ENCODE peak calls at places on chromosomes 7 and 10, in four cellular contexts. V is mucosa of descending colon; K is CD4-positive, CD25-positive, alpha-beta regulatory T cell; G is hepatocyte. D is an unnamed sample.

GRCh38 chr7:44145419-44145968 is 4.4 kb upstream of the MYL7 start:
- DNase-seq in K (peak), V (no peak), G (no peak), D (no peak)

GRCh38 chr7:2812831-2813230 is 31.3 kb downstream of the GNA12 start:
- DNase-seq in G (no peak), V (no peak), K (no peak), D (no peak)

GRCh38 chr10:5903563-5903962 is 13.5 kb downstream of the FBH1 start:
- DNase-seq in K (no peak), V (no peak), G (no peak), D (no peak)

GRCh38 chr10:119251315-119251708 is 43.9 kb downstream of the GRK5 start:
- DNase-seq in G (peak), K (no peak), V (no peak), D (no peak)

GRCh38 chr10:13503745-13504463 is 24.9 kb downstream of the BEND7 start:
- DNase-seq in K (no peak), G (peak), V (no peak), D (no peak)

GRCh38 chr7:65379318-65379717 is 5.7 kb downstream of the ZNF92 start:
- DNase-seq in V (no peak), K (no peak), G (no peak), D (no peak)

GRCh38 chr10:86663046-86663345 is 5.3 kb upstream of the LDB3 start:
- DNase-seq in V (no peak), K (no peak), G (no peak), D (no peak)

GRCh38 chr10:6501931-6502330 is 78.1 kb downstream of the PRKCQ start:
- DNase-seq in V (no peak), G (no peak), K (no peak), D (no peak)

GRCh38 chr7:87874066-87874465 is 2.1 kb downstream of the SLC25A40 start:
- DNase-seq in V (no peak), K (peak), G (no peak), D (no peak)

GRCh38 chr10:25934673-25935139 is 677 bp downstream of the MYO3A start:
- DNase-seq in K (no peak), G (peak), V (no peak), D (no peak)

GRCh38 chr7:27140108-27140842 is 3.2 kb downstream of the HOXA5 start:
- DNase-seq in K (no peak), G (no peak), V (no peak), D (no peak)

GRCh38 chr10:124921261-124921660 is 20.7 kb upstream of the ZRANB1 start:
- DNase-seq in V (no peak), K (no peak), G (no peak), D (no peak)

GRCh38 chr7:28784166-28784870 is 173.8 kb downstream of the TRIL start:
- DNase-seq in G (peak), K (no peak), V (no peak), D (peak)

GRCh38 chr7:143360788-143361551 is 1.5 kb downstream of the FAM131B start:
- DNase-seq in K (no peak), G (no peak), V (no peak), D (no peak)

GRCh38 chr10:20768849-20769248 is 128.3 kb downstream of the NEBL start:
- DNase-seq in K (no peak), G (peak), V (no peak), D (peak)

GRCh38 chr10:21364196-21365114 is 161.0 kb downstream of the SKIDA1 start:
- DNase-seq in K (no peak), V (no peak), G (peak), D (no peak)

GRCh38 chr7:130825819-130826218 is 91.8 kb upstream of the KLF14 start:
- DNase-seq in G (no peak), K (no peak), V (no peak), D (no peak)

GRCh38 chr7:39633563-39634550 is 10.5 kb downstream of the RALA start:
- DNase-seq in G (no peak), V (no peak), K (peak), D (peak)

GRCh38 chr7:6035686-6036085 is 4.5 kb downstream of the ANKRD61 start:
- DNase-seq in V (no peak), K (no peak), G (no peak), D (no peak)

GRCh38 chr10:45373003-45373782 is 823 bp upstream of the ALOX5 start:
- DNase-seq in G (peak), V (peak), K (no peak), D (no peak)

GRCh38 chr7:28075674-28076358 is 104.8 kb downstream of the JAZF1 start:
- DNase-seq in K (no peak), G (no peak), V (no peak), D (no peak)

GRCh38 chr10:106185991-106186390 is 978.5 kb downstream of the SORCS1 start:
- DNase-seq in K (no peak), G (no peak), V (no peak), D (no peak)

GRCh38 chr10:3119796-3120459 is 52.6 kb downstream of the PFKP start:
- DNase-seq in K (peak), G (no peak), V (no peak), D (peak)

GRCh38 chr7:112752576-112752975 is 37.6 kb downstream of the TMEM168 start:
- DNase-seq in K (no peak), V (no peak), G (no peak), D (no peak)

GRCh38 chr7:65839846-65840245 is 33.0 kb upstream of the VKORC1L1 start:
- DNase-seq in V (no peak), G (no peak), K (no peak), D (no peak)

GRCh38 chr10:7950981-7951847 is 103.3 kb upstream of the GATA3 start:
- DNase-seq in K (no peak), V (no peak), G (no peak), D (no peak)

GRCh38 chr10:91163269-91163708 is 57.2 kb upstream of the PCGF5 start:
- DNase-seq in K (peak), V (peak), G (peak), D (peak)

GRCh38 chr10:71600856-71601255 is 118.7 kb downstream of the C10orf105 start:
- DNase-seq in V (no peak), G (no peak), K (no peak), D (no peak)

GRCh38 chr10:104120061-104120460 is 1.9 kb upstream of the SFR1 start:
- DNase-seq in G (peak), K (no peak), V (no peak), D (no peak)

GRCh38 chr7:91569702-91570457 is 305.6 kb downstream of the FZD1 start:
- DNase-seq in V (no peak), K (no peak), G (no peak), D (no peak)

GRCh38 chr7:6508539-6508938 is 42.7 kb downstream of the GRID2IP start:
- DNase-seq in G (no peak), K (no peak), V (no peak), D (no peak)

GRCh38 chr7:25482631-25483030 is 254.3 kb upstream of the NPVF start:
- DNase-seq in K (no peak), V (no peak), G (no peak), D (no peak)

GRCh38 chr7:71227126-71227525 is 95.2 kb downstream of the GALNT17 start:
- DNase-seq in G (no peak), V (no peak), K (no peak), D (no peak)

DNA sequence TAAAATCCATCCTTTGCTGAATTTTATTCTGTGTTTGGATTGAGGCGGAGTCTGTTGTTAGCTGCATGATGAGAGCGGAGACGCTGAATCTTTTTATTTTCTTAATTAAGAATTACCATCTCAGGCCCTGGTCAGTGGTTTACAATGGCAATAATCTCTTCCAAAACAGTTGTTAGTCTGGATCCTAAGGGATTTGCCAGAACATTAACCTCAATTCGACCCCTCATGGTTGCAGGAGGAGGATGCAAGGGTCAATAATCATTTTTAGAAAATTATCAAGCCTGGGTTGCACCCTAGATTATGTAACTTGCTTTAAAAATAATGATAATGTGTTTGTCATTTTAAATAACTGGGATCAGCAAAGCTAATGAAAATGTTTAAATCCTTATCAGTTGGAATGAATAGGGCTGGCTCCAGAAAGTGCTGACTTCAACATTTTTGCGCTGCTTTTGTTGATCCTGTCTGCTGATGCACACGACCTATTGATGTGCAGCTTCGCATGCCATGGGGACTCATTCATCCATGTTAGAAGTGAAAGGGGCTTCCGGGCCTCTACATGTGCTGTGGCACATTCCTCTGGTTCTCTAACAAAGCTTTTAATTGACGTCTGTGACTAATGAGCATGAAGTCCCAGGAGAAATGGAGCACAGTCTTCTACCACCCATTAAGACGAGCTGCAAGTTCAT is 80.7 kb upstream of the KIAA1217 start:
- DNase-seq in G (peak), K (no peak), V (no peak), D (no peak)
- H3K4me3 ChIP-seq in G (no peak), K (no peak), V (no peak), D (no peak)

DNA sequence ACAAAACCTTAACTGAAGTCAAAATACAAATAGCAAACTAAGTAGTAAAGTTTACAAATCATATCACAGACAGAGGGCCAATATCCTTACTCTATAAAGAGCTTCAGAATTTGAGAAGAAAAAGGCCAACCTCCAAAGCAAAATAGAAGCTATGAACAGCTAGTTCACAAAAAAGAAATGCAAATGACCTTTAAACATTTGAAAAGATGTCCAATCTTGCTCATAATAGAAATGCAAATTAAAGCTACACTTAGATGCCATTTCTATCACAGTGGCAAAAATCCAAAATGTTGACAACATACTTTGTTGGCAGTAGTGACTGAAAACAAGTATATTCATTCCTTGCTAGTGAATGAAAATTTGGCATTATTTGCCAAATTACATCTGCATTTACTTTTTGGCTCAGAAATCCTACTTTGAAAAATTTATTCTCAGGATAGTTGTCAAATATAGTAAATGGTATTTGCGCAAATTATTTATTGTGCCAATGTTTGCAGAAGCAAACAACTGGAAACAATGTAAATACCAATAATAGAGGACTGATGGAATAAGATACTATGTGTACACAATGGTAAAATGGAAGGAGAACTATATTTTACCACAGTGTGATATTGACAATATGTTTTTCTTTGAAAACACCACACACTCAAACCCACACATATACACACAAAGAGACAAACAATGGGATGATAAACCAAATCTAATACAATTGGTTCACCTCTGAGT is 9.4 kb downstream of the TMEM106B start:
- DNase-seq in G (no peak), V (no peak), K (no peak), D (no peak)
- H3K4me3 ChIP-seq in G (no peak), V (no peak), K (no peak), D (no peak)

GRCh38 chr7:150566572-150566971 is 618 bp upstream of the GIMAP4 start:
- DNase-seq in G (no peak), V (no peak), K (no peak), D (no peak)

GRCh38 chr7:150565239-150565638 is 2.0 kb upstream of the GIMAP4 start:
- DNase-seq in K (no peak), G (no peak), V (no peak), D (no peak)

GRCh38 chr7:150567168-150567567 is at the start of gene GIMAP4:
- DNase-seq in K (peak), V (no peak), G (no peak), D (no peak)

GRCh38 chr7:150567846-150568245 is 656 bp downstream of the GIMAP4 start:
- DNase-seq in V (no peak), G (no peak), K (peak), D (no peak)

GRCh38 chr7:150566123-150566522 is 1.1 kb upstream of the GIMAP4 start:
- DNase-seq in G (no peak), V (no peak), K (no peak), D (no peak)
- H3K4me3 ChIP-seq in G (no peak), V (no peak), K (peak), D (no peak)

GRCh38 chr7:1554332-1555045 is 1.5 kb downstream of the TMEM184A start:
- DNase-seq in V (no peak), G (no peak), K (no peak), D (no peak)

GRCh38 chr7:1557006-1557405 is 1.0 kb upstream of the TMEM184A start:
- DNase-seq in G (no peak), V (peak), K (no peak), D (no peak)

GRCh38 chr7:1555046-1555812 is 776 bp downstream of the TMEM184A start:
- DNase-seq in K (no peak), V (peak), G (peak), D (no peak)

GRCh38 chr7:1557771-1558170 is 1.8 kb upstream of the TMEM184A start:
- DNase-seq in G (no peak), K (no peak), V (no peak), D (no peak)

DNA sequence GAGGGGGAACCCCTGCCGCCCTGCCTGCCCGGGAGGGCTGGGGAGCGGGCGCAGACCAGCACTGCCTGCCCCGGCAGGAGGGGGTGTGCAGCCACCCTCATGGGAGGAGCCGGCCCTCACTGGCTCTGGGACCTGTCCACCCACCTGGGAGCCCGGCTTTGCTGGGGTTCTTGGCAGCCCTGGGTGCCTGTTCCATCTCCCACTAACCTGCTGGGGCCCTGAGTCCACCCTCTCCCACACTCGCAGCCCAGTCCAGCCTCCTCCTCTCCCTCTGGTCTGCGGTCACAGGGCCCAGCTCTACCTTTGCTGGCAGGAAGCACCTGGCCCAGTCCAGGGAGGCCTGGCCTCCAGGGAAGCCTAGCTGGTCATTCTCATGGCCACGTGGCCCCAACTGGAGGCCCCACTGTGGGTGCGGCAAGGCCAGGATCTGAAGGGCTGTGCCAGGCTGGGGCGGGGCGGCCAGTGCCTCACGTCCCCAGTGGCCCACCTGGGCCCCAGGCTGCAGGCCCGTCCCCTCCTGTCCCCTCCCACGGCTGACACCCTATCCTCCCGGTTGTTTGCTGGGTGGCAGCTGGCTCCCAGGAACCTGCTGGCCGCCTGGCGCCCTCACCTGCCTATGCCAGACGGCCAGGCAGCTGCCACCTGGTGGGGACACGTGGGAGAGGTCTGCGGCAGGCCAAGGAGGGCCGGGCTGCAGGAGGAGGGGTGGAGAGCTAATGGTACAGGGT is at the start of gene TMEM184A:
- DNase-seq in K (peak), G (peak), V (peak), D (peak)
- H3K4me3 ChIP-seq in K (no peak), G (no peak), V (peak), D (no peak)